ENCODE peak calls at places on chromosome 12, in seven cellular contexts. S is glutamatergic neuron, B is NCI-H1105 treated with DMSO at 0.1 percent for 48 hours, U is tibial artery, D is frontal cortex, Z is lung, T is fibroblast of lung. Y is an unnamed sample.

GRCh38 chr12:41264281-41264680 is 76.2 kb downstream of the PDZRN4 start:
- DNase-seq in S (no peak), B (peak), U (no peak), D (no peak), Z (no peak), T (no peak), Y (no peak)

GRCh38 chr12:58557156-58557555 is 363.1 kb downstream of the LRIG3 start:
- DNase-seq in S (no peak), B (no peak), U (no peak), D (no peak), Z (no peak), T (peak), Y (no peak)

GRCh38 chr12:77493769-77494168 is 336.9 kb upstream of the NAV3 start:
- DNase-seq in S (no peak), B (peak), U (no peak), D (no peak), Z (no peak), T (peak), Y (no peak)

GRCh38 chr12:56358836-56359532 is 923 bp downstream of the STAT2 start:
- DNase-seq in S (no peak), B (no peak), U (no peak), D (no peak), Z (no peak), T (peak), Y (peak)

GRCh38 chr12:32039341-32039740 is 67.3 kb upstream of the BICD1 start:
- DNase-seq in S (no peak), B (no peak), U (no peak), D (no peak), Z (no peak), T (peak), Y (no peak)

GRCh38 chr12:58032156-58032555 is 90.8 kb downstream of the ATP23 start:
- DNase-seq in S (no peak), B (no peak), U (no peak), D (no peak), Z (no peak), T (no peak), Y (no peak)

GRCh38 chr12:1830981-1831930 is 10.9 kb downstream of the LRTM2 start:
- DNase-seq in S (peak), B (no peak), U (no peak), D (peak), Z (peak), T (peak), Y (peak)

GRCh38 chr12:1915082-1915968 is 3.1 kb downstream of the CACNA2D4 start:
- DNase-seq in S (peak), B (no peak), U (no peak), D (no peak), Z (peak), T (no peak), Y (no peak)

GRCh38 chr12:55934773-55935172 is 3.8 kb downstream of the DGKA start:
- DNase-seq in S (no peak), B (no peak), U (no peak), D (no peak), Z (no peak), T (no peak), Y (no peak)

GRCh38 chr12:51951843-51952722 is 584 bp downstream of the ACVR1B start:
- DNase-seq in S (peak), B (no peak), U (peak), D (no peak), Z (no peak), T (no peak), Y (no peak)

Y was measured in PC-9.